ENCODE peak calls at places on chromosomes 2 and 18, in five cellular contexts. F is psoas muscle; H is left lung; J is pancreas; U is CD8-positive, alpha-beta T cell. M is an unnamed sample. For H3K27me3 and H3K4me1, the result is how much of the 10 kb centered on the place peaks cover.

GRCh38 chr2:182048621-182049020 is 63.0 kb downstream of the PPP1R1C start:
- DNase-seq in F (no peak), H (no peak), J (no peak), U (no peak), M (no peak)

GRCh38 chr2:203758841-203759691 is 52.6 kb downstream of the CD28 start:
- DNase-seq in F (no peak), H (no peak), J (no peak), U (no peak), M (no peak)

GRCh38 chr2:218582085-218582484 is 13.4 kb downstream of the CNOT9 start:
- DNase-seq in F (no peak), H (no peak), J (no peak), U (no peak), M (no peak)

GRCh38 chr18:59172664-59173249 is 33.1 kb downstream of the SEC11C start:
- DNase-seq in F (no peak), H (no peak), J (no peak), U (no peak), M (no peak)

GRCh38 chr2:2873450-2873811 is 504.2 kb downstream of the EIPR1 start:
- DNase-seq in F (no peak), H (no peak), J (no peak), U (no peak), M (no peak)

GRCh38 chr2:134206029-134206428 is 47.8 kb upstream of the MGAT5 start:
- DNase-seq in F (no peak), H (no peak), J (no peak), U (no peak), M (no peak)

GRCh38 chr2:174218773-174219172 is 29.6 kb downstream of the OLA1 start:
- DNase-seq in F (no peak), H (no peak), J (no peak), U (no peak), M (no peak)

GRCh38 chr2:102018823-102019445 is 27.2 kb downstream of the IL1R2 start:
- DNase-seq in F (no peak), H (no peak), J (no peak), U (no peak), M (no peak)

GRCh38 chr2:215654177-215654850 is 218.4 kb upstream of the FN1 start:
- DNase-seq in F (no peak), H (no peak), J (no peak), U (no peak), M (no peak)

GRCh38 chr2:238483656-238484055 is 56.9 kb downstream of the ASB1 start:
- DNase-seq in F (no peak), H (no peak), J (no peak), U (no peak), M (no peak)

DNA sequence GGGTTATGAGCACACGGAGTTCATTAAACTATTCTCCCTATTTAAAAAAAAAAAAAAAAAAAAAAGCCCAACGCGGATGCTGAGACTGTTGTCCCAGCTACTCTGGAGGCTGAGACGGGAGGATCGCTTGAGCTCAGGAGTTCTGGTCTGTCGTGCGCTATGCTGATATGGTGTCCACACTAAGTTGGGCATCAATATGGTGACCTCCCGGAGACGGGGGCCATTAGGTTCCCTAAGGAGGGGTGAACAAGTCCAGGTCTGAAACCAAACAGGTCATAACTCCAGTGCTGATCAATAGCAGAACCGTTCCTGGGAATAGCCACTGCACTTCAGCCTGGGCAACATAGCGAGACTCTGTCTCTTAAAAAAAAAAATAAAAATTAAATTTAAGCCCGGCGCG is 12.9 kb upstream of the ANKRD53 start:
- DNase-seq in F (no peak), H (no peak), J (no peak), U (no peak), M (no peak)
- H3K27me3 ChIP-seq in F (under half), H (under half), J (under half), U (under half), M (under half)

GRCh38 chr2:121120411-121120810 is 164.6 kb downstream of the TFCP2L1 start:
- DNase-seq in F (no peak), H (no peak), J (no peak), U (no peak), M (no peak)

GRCh38 chr2:121121661-121122060 is 163.3 kb downstream of the TFCP2L1 start:
- DNase-seq in F (no peak), H (no peak), J (no peak), U (no peak), M (no peak)

GRCh38 chr2:121118951-121119350 is 166.1 kb downstream of the TFCP2L1 start:
- DNase-seq in F (no peak), H (no peak), J (no peak), U (no peak), M (no peak)

GRCh38 chr2:121123268-121123667 is 161.7 kb downstream of the TFCP2L1 start:
- DNase-seq in F (no peak), H (no peak), J (no peak), U (no peak), M (no peak)

DNA sequence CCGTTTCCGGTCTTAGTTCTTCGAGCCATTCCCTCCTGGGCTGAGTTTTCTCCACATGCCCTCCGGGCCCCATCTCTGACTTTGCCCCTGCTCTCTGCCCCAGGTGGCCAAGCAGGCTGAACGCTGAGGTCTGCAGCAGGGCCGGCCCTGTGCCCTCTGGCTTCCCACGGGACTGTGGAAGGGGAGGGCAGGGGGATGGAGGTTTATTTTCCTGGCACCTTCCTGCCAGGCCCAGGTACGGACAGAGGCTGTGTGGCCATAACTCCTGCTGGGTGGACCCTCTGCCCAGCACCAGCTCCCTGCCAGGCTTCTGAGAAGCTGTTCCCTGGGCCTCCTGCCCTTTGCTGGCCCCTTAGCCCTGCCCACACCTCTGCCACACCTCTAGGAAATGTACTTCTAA is 164.0 kb downstream of the TFCP2L1 start:
- DNase-seq in F (no peak), H (no peak), J (no peak), U (no peak), M (no peak)
- TF ChIP-seq CTCF in F (no peak), H (no peak), J (no peak), U (no peak), M (no peak)

GRCh38 chr18:3500016-3500415 is 50.0 kb downstream of the TGIF1 start:
- DNase-seq in F (no peak), H (no peak), J (no peak), U (no peak), M (no peak)

GRCh38 chr18:3495691-3496090 is 45.7 kb downstream of the TGIF1 start:
- DNase-seq in F (no peak), H (no peak), J (no peak), U (no peak), M (no peak)

GRCh38 chr18:3502650-3503049 is 52.7 kb downstream of the TGIF1 start:
- DNase-seq in F (no peak), H (no peak), J (no peak), U (no peak), M (no peak)

GRCh38 chr18:3499498-3499897 is 49.5 kb downstream of the TGIF1 start:
- DNase-seq in F (no peak), H (no peak), J (no peak), U (no peak), M (no peak)

DNA sequence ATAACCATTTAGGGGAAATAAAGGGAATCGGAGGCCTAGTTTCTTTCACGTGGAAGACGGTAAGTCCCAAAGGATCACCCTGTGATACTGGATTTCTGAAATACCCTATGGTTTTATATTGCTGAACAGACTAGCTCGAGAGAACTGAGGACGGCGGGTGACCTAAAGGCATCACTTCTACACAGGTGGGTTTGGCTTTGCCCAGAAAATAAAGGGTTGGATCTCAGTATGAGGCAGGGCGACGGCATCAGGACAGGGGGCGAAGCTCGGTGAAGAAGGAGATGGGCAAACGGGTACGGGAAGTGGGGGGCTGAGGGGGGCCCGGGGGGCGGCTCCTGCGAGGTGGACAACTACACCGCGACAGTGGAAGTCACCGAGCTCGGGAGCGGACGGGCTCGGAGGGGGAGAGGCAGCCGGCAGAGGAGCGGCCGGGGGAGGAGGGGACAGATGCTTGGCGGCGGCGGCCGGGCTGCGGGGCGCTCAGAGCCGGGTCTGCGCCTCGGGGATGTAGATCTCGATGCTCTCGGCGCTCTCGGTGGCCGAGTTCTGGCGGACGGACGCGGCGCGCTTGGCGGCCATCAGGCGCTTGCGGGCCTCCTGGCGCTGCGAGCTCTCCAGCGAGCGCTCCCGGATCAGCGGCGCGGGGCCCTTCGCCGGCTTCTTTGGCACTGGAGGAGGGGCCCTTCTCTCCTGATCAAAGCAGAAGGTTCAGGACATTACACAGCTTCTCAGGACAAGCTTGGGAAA is 48.9 kb downstream of the TGIF1 start:
- DNase-seq in F (peak), H (peak), J (peak), U (no peak), M (no peak)
- H3K4me1 ChIP-seq in F (under half), H (under half), J (under half), U (under half), M (under half)

GRCh38 chr2:118914721-118915453 is 27.1 kb upstream of the MARCO start:
- DNase-seq in F (no peak), H (no peak), J (no peak), U (no peak), M (no peak)

GRCh38 chr2:118913805-118914645 is 28.0 kb upstream of the MARCO start:
- DNase-seq in F (no peak), H (no peak), J (no peak), U (no peak), M (no peak)

GRCh38 chr2:118911936-118912335 is 30.1 kb upstream of the MARCO start:
- DNase-seq in F (no peak), H (no peak), J (no peak), U (no peak), M (no peak)

GRCh38 chr2:118911166-118911565 is 30.8 kb upstream of the MARCO start:
- DNase-seq in F (no peak), H (no peak), J (no peak), U (no peak), M (no peak)

GRCh38 chr2:118913131-118913804 is 28.7 kb upstream of the MARCO start:
- DNase-seq in F (no peak), H (no peak), J (no peak), U (no peak), M (no peak)
- H3K27me3 ChIP-seq in F (under half), H (under half), J (under half), U (under half), M (under half)

GRCh38 chr2:49619804-49620203 is 465.5 kb upstream of the FSHR start:
- DNase-seq in F (no peak), H (no peak), J (no peak), U (no peak), M (no peak)
- TF ChIP-seq CTCF in F (no peak), H (no peak), J (no peak), U (no peak), M (no peak)

DNA sequence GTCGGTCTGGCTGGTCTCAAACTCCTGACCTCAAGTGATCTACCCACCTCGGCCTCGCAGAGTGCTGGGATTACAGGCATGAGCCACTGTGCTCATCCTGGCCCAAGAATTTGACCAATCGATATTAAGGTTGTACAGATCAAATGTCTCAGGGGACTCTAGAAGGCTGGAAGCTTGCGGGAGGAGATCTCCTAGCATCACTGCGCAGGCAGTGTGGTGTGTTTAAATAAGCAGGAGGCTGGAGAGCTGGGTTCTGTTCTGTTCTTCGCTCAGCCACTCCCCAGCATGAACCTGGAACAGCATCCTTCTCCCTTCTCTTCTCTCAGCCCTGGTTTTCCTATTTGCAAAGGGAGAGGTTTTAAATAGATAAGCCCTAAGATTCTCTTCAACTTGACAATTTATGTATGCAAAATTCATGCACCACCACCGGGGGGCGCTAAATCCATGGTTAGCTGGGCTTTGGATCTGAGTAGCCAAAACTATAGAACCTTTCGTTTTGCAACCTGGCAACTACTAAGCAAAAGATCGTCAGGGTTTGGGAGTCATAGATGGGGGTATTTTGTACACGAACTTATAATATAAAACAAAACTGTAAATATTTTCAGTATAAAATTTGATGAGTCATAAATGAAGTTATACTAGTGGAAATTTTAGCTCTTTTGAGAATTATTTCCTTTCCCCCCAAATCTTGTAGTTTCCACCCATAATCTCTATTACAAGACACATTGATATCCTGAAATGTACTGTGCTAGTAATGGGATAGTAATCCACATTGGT is 60.6 kb downstream of the SLC16A14 start:
- DNase-seq in F (peak), H (peak), J (peak), U (peak), M (peak)
- H3K4me1 ChIP-seq in F (under half), H (under half), J (under half), U (under half), M (under half)

GRCh38 chr2:26633993-26634392 is 7.2 kb downstream of the CIB4 start:
- DNase-seq in F (no peak), H (no peak), J (no peak), U (no peak), M (no peak)

GRCh38 chr2:26631815-26632214 is 9.4 kb downstream of the CIB4 start:
- DNase-seq in F (no peak), H (no peak), J (no peak), U (no peak), M (no peak)

GRCh38 chr2:26633351-26633945 is 7.7 kb downstream of the CIB4 start:
- DNase-seq in F (no peak), H (peak), J (no peak), U (no peak), M (no peak)

GRCh38 chr2:26631401-26631800 is 9.8 kb downstream of the CIB4 start:
- DNase-seq in F (no peak), H (no peak), J (no peak), U (no peak), M (no peak)

DNA sequence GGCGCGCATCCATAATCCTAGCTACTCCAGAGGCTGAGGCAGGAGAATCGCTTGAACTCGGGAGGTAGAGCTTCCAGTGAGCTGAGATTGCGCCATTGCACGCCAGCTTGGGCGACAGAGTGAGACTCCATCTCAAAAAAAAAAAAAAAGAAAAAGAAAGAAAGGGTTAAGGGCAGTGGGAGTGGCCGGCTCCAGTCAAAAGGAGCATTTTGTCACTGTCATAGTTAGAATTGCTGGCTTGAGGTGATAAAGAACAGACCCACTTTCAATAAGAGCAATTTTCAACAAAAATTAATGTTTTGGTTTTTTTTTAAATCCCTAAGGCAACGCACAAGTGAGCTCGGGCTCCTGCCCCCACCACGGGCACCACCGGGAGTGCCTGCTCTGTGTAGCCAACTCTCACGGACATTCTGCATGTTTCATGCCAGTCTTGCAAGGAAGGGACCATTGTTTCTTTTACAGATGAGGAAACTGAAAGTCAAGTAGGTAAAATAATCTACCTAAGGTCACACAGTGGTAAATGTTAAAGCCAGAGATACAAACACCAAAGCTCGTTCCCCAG is 8.5 kb downstream of the CIB4 start:
- DNase-seq in F (no peak), H (no peak), J (no peak), U (no peak), M (no peak)
- H3K27me3 ChIP-seq in F (under half), H (under half), J (under half), U (under half), M (under half)

DNA sequence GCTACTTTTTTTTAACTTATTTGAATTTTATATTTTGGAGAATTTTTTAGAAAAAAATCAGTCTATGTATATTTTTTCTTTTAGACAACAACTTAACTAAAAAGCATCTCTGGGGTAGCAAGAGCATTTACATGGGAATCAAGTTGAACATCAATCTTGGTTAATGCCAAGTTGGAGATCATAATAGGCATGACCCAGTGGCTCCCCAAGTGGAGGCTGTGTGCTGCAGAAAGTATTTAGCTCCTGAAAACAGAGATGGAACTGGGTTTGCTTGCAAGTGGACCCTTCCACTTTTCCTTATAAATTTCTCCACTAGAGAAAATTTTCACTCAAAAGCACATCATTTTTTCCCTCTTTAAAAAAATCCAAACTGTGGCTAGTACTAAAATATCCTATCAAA is 23.9 kb upstream of the CAVIN2 start:
- DNase-seq in F (no peak), H (no peak), J (no peak), U (no peak), M (no peak)
- TF ChIP-seq CTCF in F (no peak), H (peak), J (no peak), U (no peak), M (no peak)

GRCh38 chr2:234980476-234981187 is 28.8 kb downstream of the SH3BP4 start:
- DNase-seq in F (no peak), H (no peak), J (no peak), U (no peak), M (no peak)

GRCh38 chr2:234985608-234986115 is 33.8 kb downstream of the SH3BP4 start:
- DNase-seq in F (no peak), H (no peak), J (no peak), U (no peak), M (no peak)

GRCh38 chr2:234981197-234982095 is 29.6 kb downstream of the SH3BP4 start:
- DNase-seq in F (peak), H (no peak), J (no peak), U (no peak), M (peak)

GRCh38 chr2:234982096-234982834 is 30.4 kb downstream of the SH3BP4 start:
- DNase-seq in F (no peak), H (no peak), J (no peak), U (no peak), M (no peak)

DNA sequence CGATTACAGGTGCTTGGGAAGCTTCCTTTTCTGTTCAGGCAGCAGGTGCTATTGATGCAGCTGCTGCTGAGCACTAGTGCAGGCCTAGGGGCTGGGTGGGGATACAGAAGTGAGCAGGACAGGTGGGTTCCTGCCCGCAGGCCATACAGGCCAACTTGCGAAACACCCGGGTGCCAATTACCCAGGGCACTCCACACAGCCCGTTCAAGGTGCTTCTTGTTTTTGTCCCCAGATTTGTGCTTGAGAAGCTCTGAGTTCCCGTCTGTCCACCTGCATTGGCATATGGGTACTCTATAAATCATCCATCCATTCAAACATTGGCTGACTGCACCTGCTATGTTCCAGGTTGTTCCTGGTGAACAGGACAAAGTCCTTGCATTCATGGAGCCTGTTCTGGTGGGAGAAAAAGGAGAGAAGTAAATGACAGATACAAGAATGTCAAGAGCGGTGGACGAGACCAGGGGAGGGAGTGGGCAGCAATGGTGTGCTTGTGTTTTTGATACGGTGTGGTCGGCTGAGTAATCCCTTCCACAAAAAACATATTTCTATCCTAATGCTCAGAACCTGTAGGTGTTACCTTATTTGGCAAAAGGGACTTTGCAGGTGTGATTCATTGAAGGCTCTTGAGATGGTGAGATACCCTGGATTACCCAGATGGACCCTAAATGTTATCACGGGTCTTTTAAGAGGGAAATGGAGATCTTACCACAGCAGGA is 31.4 kb downstream of the SH3BP4 start:
- DNase-seq in F (no peak), H (no peak), J (no peak), U (no peak), M (no peak)
- H3K4me1 ChIP-seq in F (under half), H (under half), J (half or more), U (under half), M (under half)

M was measured in right atrium auricular region.